ENCODE peak calls at places on chromosome 3, in nine cellular contexts. O is NCI-H187 treated with DMSO at 0.1 percent for 48 hours; T is NAMALWA; Q is mesothelial cell of epicardium; B is smooth muscle cell of the brain vasculature; P is ureter; H is ovary; S is activated CD4-positive, alpha-beta T cell treated with anti-CD3 and anti-CD28 coated beads for 24 hours; V is NCI-H774. Z is an unnamed sample.

GRCh38 chr3:44476181-44476599 is 1.3 kb downstream of the ZNF445 start:
- DNase-seq in P (no peak), B (no peak), V (no peak), T (peak), Q (no peak), H (no peak), O (no peak), S (no peak), Z (no peak)

GRCh38 chr3:122679467-122680291 is 960 bp upstream of the PARP14 start:
- DNase-seq in P (no peak), H (peak), B (no peak), T (no peak), O (peak), S (no peak), Q (no peak), V (no peak), Z (peak)

GRCh38 chr3:32282578-32282977 is 44.1 kb downstream of the CMTM8 start:
- DNase-seq in H (no peak), O (no peak), P (no peak), Q (no peak), B (no peak), T (no peak), S (no peak), V (no peak), Z (no peak)

GRCh38 chr3:10511809-10512494 is 6.6 kb upstream of the ATP2B2 start:
- DNase-seq in O (no peak), P (no peak), Q (no peak), S (no peak), B (no peak), V (no peak), T (no peak), H (no peak), Z (no peak)

GRCh38 chr3:149596136-149596770 is 61.6 kb downstream of the WWTR1 start:
- DNase-seq in O (no peak), B (no peak), H (no peak), S (no peak), T (no peak), V (no peak), P (no peak), Q (no peak), Z (no peak)

GRCh38 chr3:15754047-15754446 is 43.7 kb downstream of the ANKRD28 start:
- DNase-seq in B (no peak), P (no peak), O (no peak), V (no peak), Q (no peak), T (no peak), H (no peak), S (no peak), Z (no peak)

GRCh38 chr3:114741066-114741465 is 406.0 kb downstream of the ZBTB20 start:
- DNase-seq in P (no peak), H (no peak), V (no peak), S (no peak), T (no peak), O (no peak), Q (no peak), B (peak), Z (no peak)

GRCh38 chr3:123026551-123027291 is 842 bp downstream of the SEMA5B start:
- DNase-seq in O (no peak), H (peak), Q (no peak), P (peak), V (no peak), S (no peak), B (no peak), T (no peak), Z (peak)

GRCh38 chr3:36540898-36541518 is 160.7 kb downstream of the STAC start:
- DNase-seq in Q (no peak), S (no peak), O (no peak), H (no peak), V (no peak), T (peak), B (no peak), P (no peak), Z (peak)

GRCh38 chr3:98188553-98188952 is 22.1 kb downstream of the OR5H15 start:
- DNase-seq in O (no peak), P (no peak), V (no peak), T (peak), B (no peak), H (no peak), Q (no peak), S (no peak), Z (no peak)

Z was measured in COR-L47.